ENCODE peak calls at places on chromosome 10, in six cellular contexts. A is activated T-cell treated with anti-CD3 and anti-CD28 coated beads for 1 hour; B is T-cell; N is stimulated activated CD4-positive, alpha-beta T cell treated with anti-CD3 and anti-CD28 coated beads, Interleukin-2, amount 100 ng/mL, for 48 hours; Q is GM13976; L is RPMI7951. Y is an unnamed sample.

GRCh38 chr10:23694446-23694920 is 255.6 kb downstream of the OTUD1 start:
- DNase-seq in A (no peak), N (no peak), B (no peak), Q (no peak), L (no peak), Y (no peak)

GRCh38 chr10:370222-370825 is 235.1 kb downstream of the ZMYND11 start:
- DNase-seq in N (no peak), Q (no peak), A (no peak), B (no peak), L (no peak), Y (peak)

GRCh38 chr10:98150544-98150943 is 16.1 kb downstream of the R3HCC1L start:
- DNase-seq in A (no peak), L (no peak), Q (no peak), N (no peak), B (no peak), Y (peak)

GRCh38 chr10:87750001-87750651 is 67.9 kb downstream of the ATAD1 start:
- DNase-seq in L (peak), Q (no peak), B (no peak), A (no peak), N (no peak), Y (peak)

GRCh38 chr10:60149003-60149402 is 240.7 kb downstream of the ANK3 start:
- DNase-seq in L (no peak), B (no peak), Q (no peak), N (no peak), A (no peak), Y (no peak)

GRCh38 chr10:71812016-71812912 is 38.8 kb downstream of the PSAP start:
- DNase-seq in B (peak), N (peak), A (peak), Q (peak), L (peak), Y (peak)

GRCh38 chr10:3395041-3395440 is 222.5 kb upstream of the PITRM1 start:
- DNase-seq in L (no peak), Q (no peak), A (no peak), B (no peak), N (no peak), Y (no peak)

GRCh38 chr10:99976886-99977391 is 32.8 kb downstream of the DNMBP start:
- DNase-seq in B (no peak), A (no peak), Q (no peak), N (no peak), L (peak), Y (peak)

GRCh38 chr10:31261502-31262311 is 57.3 kb upstream of the ZEB1 start:
- DNase-seq in A (no peak), L (peak), B (no peak), Q (no peak), N (no peak), Y (peak)

GRCh38 chr10:104387130-104387888 is 33.7 kb downstream of the CFAP58 start:
- DNase-seq in A (no peak), Q (no peak), B (no peak), L (no peak), N (no peak), Y (no peak)

GRCh38 chr10:71981024-71981867 is 17.1 kb downstream of the CHST3 start:
- DNase-seq in Q (peak), L (peak), A (no peak), N (no peak), B (no peak), Y (peak)

GRCh38 chr10:24444337-24444736 is 235.4 kb downstream of the KIAA1217 start:
- DNase-seq in N (no peak), B (no peak), Q (no peak), L (peak), A (no peak), Y (peak)

GRCh38 chr10:126959431-126959830 is 54.2 kb downstream of the DOCK1 start:
- DNase-seq in A (no peak), N (no peak), L (no peak), Q (no peak), B (no peak), Y (no peak)

GRCh38 chr10:44068716-44069482 is 316.0 kb downstream of the CXCL12 start:
- DNase-seq in L (no peak), B (no peak), A (no peak), N (no peak), Q (no peak), Y (no peak)

GRCh38 chr10:84519235-84519634 is 190.8 kb downstream of the CCSER2 start:
- DNase-seq in L (no peak), N (no peak), B (no peak), A (no peak), Q (no peak), Y (no peak)

GRCh38 chr10:132570771-132571564 is 33.4 kb downstream of the INPP5A start:
- DNase-seq in A (no peak), B (no peak), Q (peak), N (no peak), L (no peak), Y (no peak)

GRCh38 chr10:127315888-127316287 is 119.5 kb upstream of the INSYN2A start:
- DNase-seq in A (no peak), N (no peak), L (no peak), B (no peak), Q (no peak), Y (no peak)

GRCh38 chr10:122152544-122152943 is 118.6 kb upstream of the BTBD16 start:
- DNase-seq in L (no peak), A (no peak), B (no peak), Q (no peak), N (no peak), Y (no peak)

GRCh38 chr10:67849331-67850011 is 11.5 kb upstream of the DNAJC12 start:
- DNase-seq in L (peak), B (peak), N (peak), A (peak), Q (peak), Y (peak)

GRCh38 chr10:5670662-5671375 is 4.4 kb upstream of the ASB13 start:
- DNase-seq in B (no peak), Q (no peak), A (no peak), N (no peak), L (no peak), Y (no peak)

GRCh38 chr10:118521415-118522117 is 73.9 kb downstream of the PRLHR start:
- DNase-seq in B (no peak), N (no peak), A (no peak), Q (no peak), L (no peak), Y (no peak)

GRCh38 chr10:124460144-124460543 is 1.5 kb upstream of the LHPP start:
- DNase-seq in A (no peak), Q (no peak), B (no peak), L (no peak), N (no peak), Y (no peak)

GRCh38 chr10:71213127-71213616 is 802 bp downstream of the UNC5B start:
- DNase-seq in Q (peak), A (no peak), L (peak), N (no peak), B (no peak), Y (peak)

GRCh38 chr10:122782911-122783310 is 62.7 kb downstream of the CUZD1 start:
- DNase-seq in A (no peak), B (no peak), N (no peak), Q (no peak), L (no peak), Y (no peak)

GRCh38 chr10:121647401-121647800 is 49.2 kb upstream of the FGFR2 start:
- DNase-seq in L (no peak), B (no peak), Q (no peak), A (no peak), N (no peak), Y (no peak)

GRCh38 chr10:123563994-123564393 is 102.2 kb upstream of the GPR26 start:
- DNase-seq in B (no peak), L (no peak), A (no peak), N (no peak), Q (peak), Y (no peak)

GRCh38 chr10:58209669-58210068 is 58.0 kb downstream of the IPMK start:
- DNase-seq in N (no peak), L (peak), A (no peak), Q (no peak), B (no peak), Y (no peak)

GRCh38 chr10:110225756-110226554 is 18.6 kb downstream of the MXI1 start:
- DNase-seq in Q (peak), N (peak), A (peak), L (peak), B (peak), Y (peak)

GRCh38 chr10:114943000-114943399 is 5.0 kb downstream of the TRUB1 start:
- DNase-seq in B (no peak), A (no peak), Q (no peak), L (no peak), N (no peak), Y (no peak)

Y was measured in A172.